ENCODE peak calls at places on chromosomes 2 and 18, in seven cellular contexts. B is testis, O is SJCRH30, X is small intestine, L is HCT116, Q is psoas muscle, C is IMR-90. V is an unnamed sample.

GRCh38 chr2:133331437-133331836 is 236.8 kb downstream of the NCKAP5 start:
- DNase-seq in B (no peak), O (no peak), X (peak; percentile 12), L (no peak), Q (no peak), C (no peak), V (no peak)

GRCh38 chr2:25042321-25043240 is 705 bp downstream of the EFR3B start:
- DNase-seq in B (peak; percentile 27), O (peak; percentile 64), X (peak; percentile 6), L (no peak), Q (peak; percentile 42), C (peak; percentile 10), V (peak; percentile 54)

GRCh38 chr2:237702439-237703397 is 75.3 kb downstream of the LRRFIP1 start:
- DNase-seq in B (no peak), O (no peak), X (no peak), L (no peak), Q (no peak), C (peak; percentile 75), V (peak; percentile 77)

GRCh38 chr2:237431372-237431771 is 17.4 kb upstream of the COL6A3 start:
- DNase-seq in B (no peak), O (no peak), X (no peak), L (no peak), Q (no peak), C (peak; percentile 93), V (no peak)

GRCh38 chr18:59640721-59641120 is 56.5 kb downstream of the CCBE1 start:
- DNase-seq in B (no peak), O (no peak), X (no peak), L (no peak), Q (no peak), C (no peak), V (no peak)

GRCh38 chr18:41922171-41922570 is 32.9 kb upstream of the PIK3C3 start:
- DNase-seq in B (no peak), O (no peak), X (no peak), L (no peak), Q (no peak), C (no peak), V (no peak)

GRCh38 chr2:26300234-26300641 is 45.7 kb upstream of the SELENOI start:
- DNase-seq in B (peak; percentile 57), O (peak; percentile 31), X (peak; percentile 70), L (no peak), Q (no peak), C (peak; percentile 28), V (no peak)

GRCh38 chr2:128444044-128444771 is 125.5 kb upstream of the HS6ST1 start:
- DNase-seq in B (peak; percentile 10), O (no peak), X (no peak), L (no peak), Q (no peak), C (no peak), V (no peak)

GRCh38 chr2:150080115-150080514 is 407.4 kb downstream of the RND3 start:
- DNase-seq in B (no peak), O (no peak), X (no peak), L (no peak), Q (no peak), C (peak; percentile 50), V (no peak)

GRCh38 chr2:74025971-74026612 is 41.4 kb downstream of the TET3 start:
- DNase-seq in B (no peak), O (no peak), X (peak; percentile 92), L (no peak), Q (no peak), C (peak; percentile 45), V (no peak)

GRCh38 chr2:227717687-227718567 is at the start of gene SLC19A3:
- DNase-seq in B (peak; percentile 87), O (no peak), X (peak; percentile 90), L (no peak), Q (peak; percentile 89), C (peak; percentile 50), V (peak; percentile 85)

GRCh38 chr2:96701636-96702035 is 38.2 kb downstream of the LMAN2L start:
- DNase-seq in B (no peak), O (no peak), X (no peak), L (no peak), Q (no peak), C (no peak), V (no peak)

GRCh38 chr18:43714346-43715010 is 437.2 kb upstream of the SYT4 start:
- DNase-seq in B (no peak), O (no peak), X (no peak), L (no peak), Q (no peak), C (no peak), V (no peak)

GRCh38 chr2:26561918-26562810 is 79.0 kb downstream of the CIB4 start:
- DNase-seq in B (peak; percentile 60), O (peak; percentile 71), X (peak; percentile 25), L (peak; percentile 45), Q (peak; percentile 51), C (no peak), V (peak; percentile 91)

GRCh38 chr2:168614291-168615018 is 158.4 kb downstream of the CERS6 start:
- DNase-seq in B (no peak), O (peak; percentile 63), X (no peak), L (no peak), Q (no peak), C (no peak), V (peak; percentile 12)

GRCh38 chr2:221372156-221372870 is 199.8 kb downstream of the EPHA4 start:
- DNase-seq in B (no peak), O (no peak), X (no peak), L (peak; percentile 22), Q (no peak), C (no peak), V (no peak)

GRCh38 chr2:224860786-224861185 is 144.6 kb upstream of the CCDC195 start:
- DNase-seq in B (no peak), O (no peak), X (no peak), L (no peak), Q (no peak), C (no peak), V (no peak)

GRCh38 chr18:79917351-79918088 is 33.9 kb downstream of the SLC66A2 start:
- DNase-seq in B (peak; percentile 11), O (no peak), X (no peak), L (no peak), Q (no peak), C (no peak), V (no peak)

GRCh38 chr2:231936491-231936890 is 10.3 kb upstream of the NPPC start:
- DNase-seq in B (no peak), O (no peak), X (no peak), L (no peak), Q (no peak), C (no peak), V (no peak)

GRCh38 chr2:18842836-18843235 is 253.5 kb upstream of the NT5C1B start:
- DNase-seq in B (no peak), O (no peak), X (no peak), L (no peak), Q (no peak), C (no peak), V (no peak)

GRCh38 chr2:215784371-215784783 is 229.0 kb downstream of the MREG start:
- DNase-seq in B (no peak), O (no peak), X (no peak), L (no peak), Q (no peak), C (peak; percentile 90), V (no peak)

GRCh38 chr2:219285894-219286425 is 6.8 kb downstream of the DNAJB2 start:
- DNase-seq in B (peak; percentile 75), O (no peak), X (no peak), L (no peak), Q (no peak), C (peak; percentile 57), V (peak; percentile 55)

GRCh38 chr2:171469176-171469575 is 35.1 kb downstream of the DCAF17 start:
- DNase-seq in B (no peak), O (no peak), X (no peak), L (no peak), Q (no peak), C (peak; percentile 11), V (no peak)

GRCh38 chr2:19360881-19361321 is 2.5 kb upstream of the OSR1 start:
- DNase-seq in B (no peak), O (no peak), X (no peak), L (no peak), Q (no peak), C (no peak), V (no peak)

GRCh38 chr2:71606244-71606643 is 152.9 kb downstream of the DYSF start:
- DNase-seq in B (no peak), O (no peak), X (no peak), L (no peak), Q (peak; percentile 3), C (no peak), V (no peak)

DNA sequence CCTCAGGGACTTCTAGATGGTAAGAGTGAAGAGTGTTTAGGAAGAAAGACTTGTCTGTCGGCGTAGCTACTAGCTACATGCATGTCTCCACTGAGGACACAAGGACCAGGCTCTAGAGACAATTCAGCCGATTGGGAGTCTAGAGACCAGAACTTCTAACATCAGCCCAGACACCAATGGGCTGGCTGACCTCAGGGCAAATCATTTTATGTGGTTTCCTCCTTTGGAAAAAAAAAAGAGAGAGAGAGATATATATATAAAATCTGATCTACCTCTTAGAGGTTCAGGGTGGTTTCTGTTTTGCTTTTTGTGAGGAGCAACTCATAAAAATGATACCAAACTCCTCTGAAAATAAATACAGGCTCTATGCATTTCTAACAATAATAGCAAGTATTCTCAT is 212.8 kb downstream of the BCL2 start:
- DNase-seq in B (no peak), O (no peak), X (no peak), L (no peak), Q (no peak), C (no peak), V (no peak)
- H3K4me3 ChIP-seq in B (no peak overlapping the region), O (no peak overlapping the region), X (no peak overlapping the region), L (no peak overlapping the region), Q (no peak overlapping the region), C (no peak overlapping the region), V (no peak overlapping the region)

GRCh38 chr2:66853-67252 is 20.5 kb upstream of the FAM110C start:
- DNase-seq in B (no peak), O (no peak), X (no peak), L (no peak), Q (no peak), C (no peak), V (no peak)
- H3K9me3 ChIP-seq in B (no peaks in the 10 kb centered on the region), O (no peaks in the 10 kb centered on the region), X (no peaks in the 10 kb centered on the region), L (no peaks in the 10 kb centered on the region), Q (no peaks in the 10 kb centered on the region), C (peaks cover 22% of the 10 kb centered on the region), V (no peaks in the 10 kb centered on the region)

GRCh38 chr2:46717733-46718121 is 197.9 kb downstream of the MCFD2 start:
- DNase-seq in B (no peak), O (no peak), X (no peak), L (no peak), Q (no peak), C (peak; percentile 44), V (no peak)
- H3K4me3 ChIP-seq in B (no peak overlapping the region), O (no peak overlapping the region), X (no peak overlapping the region), L (no peak overlapping the region), Q (peak overlapping the region; percentile 12), C (no peak overlapping the region), V (no peak overlapping the region)

GRCh38 chr2:16246911-16247310 is 306.6 kb downstream of the MYCN start:
- DNase-seq in B (no peak), O (no peak), X (no peak), L (no peak), Q (no peak), C (no peak), V (peak; percentile 98)

GRCh38 chr2:16246281-16246850 is 306.0 kb downstream of the MYCN start:
- DNase-seq in B (no peak), O (no peak), X (no peak), L (no peak), Q (no peak), C (no peak), V (peak; percentile 93)

GRCh38 chr2:16248571-16249105 is 308.3 kb downstream of the MYCN start:
- DNase-seq in B (no peak), O (no peak), X (no peak), L (no peak), Q (no peak), C (no peak), V (peak; percentile 96)

GRCh38 chr2:16249269-16250055 is 309.1 kb downstream of the MYCN start:
- DNase-seq in B (no peak), O (no peak), X (no peak), L (no peak), Q (no peak), C (no peak), V (peak; percentile 99)

GRCh38 chr2:16247371-16248177 is 307.2 kb downstream of the MYCN start:
- DNase-seq in B (no peak), O (no peak), X (no peak), L (no peak), Q (no peak), C (no peak), V (peak; percentile 99)
- H3K9me3 ChIP-seq in B (no peaks in the 10 kb centered on the region), O (no peaks in the 10 kb centered on the region), X (no peaks in the 10 kb centered on the region), L (no peaks in the 10 kb centered on the region), Q (no peaks in the 10 kb centered on the region), C (peaks cover 54% of the 10 kb centered on the region), V (peaks cover 3% of the 10 kb centered on the region)